ENCODE peak calls at places on chromosomes 6 and 20, in four cellular contexts. X is GM12878, T is HepG2, Q is HCT116. V is an unnamed sample.

GRCh38 chr6:113271437-113271836 is 585.7 kb upstream of the MARCKS start:
- DNase-seq in T (no peak), X (no peak), Q (no peak), V (no peak)

GRCh38 chr6:33160728-33161323 is 31.4 kb downstream of the COL11A2 start:
- DNase-seq in X (no peak), T (no peak), Q (peak), V (peak)

GRCh38 chr6:159761135-159761872 is 541 bp upstream of the ACAT2 start:
- DNase-seq in Q (no peak), X (no peak), T (peak), V (peak)

GRCh38 chr6:48765352-48765961 is 654.5 kb upstream of the PTCHD4 start:
- DNase-seq in Q (peak), X (no peak), T (peak), V (peak)

GRCh38 chr20:35700625-35701148 is 1.5 kb downstream of the ROMO1 start:
- DNase-seq in X (no peak), T (no peak), Q (no peak), V (no peak)

GRCh38 chr6:150072201-150072600 is 3.3 kb upstream of the ULBP3 start:
- DNase-seq in X (no peak), Q (peak), T (peak), V (no peak)

GRCh38 chr6:43772571-43773049 is 2.6 kb downstream of the VEGFA start:
- DNase-seq in X (no peak), Q (no peak), T (peak), V (peak)

GRCh38 chr6:112253505-112253841 is 894 bp downstream of the LAMA4 start:
- DNase-seq in T (no peak), Q (no peak), X (no peak), V (no peak)

GRCh38 chr6:125300992-125301434 is 754 bp downstream of the HDDC2 start:
- DNase-seq in X (no peak), T (no peak), Q (no peak), V (no peak)

GRCh38 chr6:166633732-166634535 is 6.9 kb upstream of the RPS6KA2 start:
- DNase-seq in Q (no peak), X (no peak), T (peak), V (no peak)

GRCh38 chr6:161132384-161132783 is 140.8 kb downstream of the MAP3K4 start:
- DNase-seq in X (no peak), Q (no peak), T (no peak), V (no peak)

GRCh38 chr6:93318127-93318526 is 101.2 kb downstream of the EPHA7 start:
- DNase-seq in Q (no peak), T (no peak), X (no peak), V (no peak)

GRCh38 chr20:53480913-53481312 is 112.7 kb downstream of the ZNF217 start:
- DNase-seq in Q (no peak), T (no peak), X (no peak), V (no peak)

GRCh38 chr6:158026901-158027589 is 45.4 kb downstream of the SYNJ2 start:
- DNase-seq in X (no peak), Q (no peak), T (no peak), V (no peak)

GRCh38 chr6:13581700-13582229 is 7.4 kb downstream of the SIRT5 start:
- DNase-seq in X (no peak), Q (no peak), T (no peak), V (no peak)

GRCh38 chr6:13577926-13578325 is 3.5 kb downstream of the SIRT5 start:
- DNase-seq in Q (no peak), T (no peak), X (no peak), V (no peak)

GRCh38 chr6:13575377-13575775 is 975 bp downstream of the SIRT5 start:
- DNase-seq in Q (no peak), T (no peak), X (no peak), V (no peak)

GRCh38 chr6:13576017-13576416 is 1.6 kb downstream of the SIRT5 start:
- DNase-seq in X (no peak), T (no peak), Q (no peak), V (no peak)

DNA sequence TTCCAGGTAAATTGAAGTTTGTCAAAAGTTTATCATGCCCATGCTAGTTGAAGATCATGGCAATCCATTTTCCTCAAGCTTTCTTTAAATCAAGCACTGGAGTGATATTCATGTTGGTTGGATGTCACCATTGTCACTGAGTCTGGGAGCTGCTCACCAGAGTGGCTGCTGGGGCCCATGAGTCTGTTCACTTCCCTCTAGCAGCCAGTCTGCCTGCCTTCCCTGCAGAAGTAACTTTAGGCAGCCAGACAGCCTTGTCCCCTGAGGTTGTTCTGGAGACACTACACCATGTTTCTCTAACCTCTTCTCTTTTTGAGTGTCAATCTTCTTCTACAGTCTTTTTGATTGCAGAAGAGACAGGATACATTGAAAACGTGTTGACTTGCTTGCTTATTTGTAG is 5.5 kb downstream of the SIRT5 start:
- DNase-seq in T (no peak), Q (no peak), X (no peak), V (no peak)
- TF ChIP-seq ATF3 in T (no peak), Q (no peak), X (no peak), V (no peak)

GRCh38 chr6:42619963-42620362 is 56.1 kb downstream of the UBR2 start:
- DNase-seq in Q (no peak), X (no peak), T (no peak), V (no peak)

GRCh38 chr6:42615518-42615917 is 51.7 kb downstream of the UBR2 start:
- DNase-seq in X (no peak), T (no peak), Q (no peak), V (no peak)

GRCh38 chr6:42618105-42618504 is 54.3 kb downstream of the UBR2 start:
- DNase-seq in X (no peak), T (no peak), Q (no peak), V (no peak)

GRCh38 chr6:42618686-42619085 is 54.9 kb downstream of the UBR2 start:
- DNase-seq in Q (no peak), T (no peak), X (no peak), V (no peak)

DNA sequence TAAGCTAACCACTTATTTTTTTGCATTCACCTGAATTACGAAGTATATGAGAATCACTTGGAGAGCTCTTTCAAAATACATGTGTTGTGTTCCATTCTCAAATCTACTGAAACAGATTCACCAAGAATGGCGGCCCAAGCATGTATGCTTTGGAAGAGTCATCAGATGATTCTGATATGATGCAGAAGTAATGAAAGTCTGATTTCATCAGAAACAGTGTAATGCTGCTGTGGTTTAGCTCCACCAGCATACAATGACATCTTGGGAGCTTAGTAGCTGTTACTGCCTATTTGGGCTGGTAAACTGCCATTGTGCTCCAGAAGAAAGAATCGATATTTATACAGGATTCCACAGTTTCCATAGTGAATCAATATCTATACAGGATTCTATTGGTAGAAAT is 52.9 kb downstream of the UBR2 start:
- DNase-seq in X (no peak), Q (no peak), T (no peak), V (no peak)
- TF ChIP-seq ATF3 in X (no peak), Q (no peak), T (no peak), V (no peak)

GRCh38 chr6:20541387-20541786 is 7.1 kb downstream of the CDKAL1 start:
- DNase-seq in T (no peak), X (no peak), Q (no peak), V (no peak)

GRCh38 chr6:20540683-20541082 is 6.4 kb downstream of the CDKAL1 start:
- DNase-seq in Q (no peak), T (peak), X (no peak), V (no peak)

GRCh38 chr6:20538131-20538662 is 3.9 kb downstream of the CDKAL1 start:
- DNase-seq in Q (no peak), T (no peak), X (no peak), V (no peak)

GRCh38 chr6:20539387-20539786 is 5.1 kb downstream of the CDKAL1 start:
- DNase-seq in T (no peak), X (no peak), Q (no peak), V (no peak)

DNA sequence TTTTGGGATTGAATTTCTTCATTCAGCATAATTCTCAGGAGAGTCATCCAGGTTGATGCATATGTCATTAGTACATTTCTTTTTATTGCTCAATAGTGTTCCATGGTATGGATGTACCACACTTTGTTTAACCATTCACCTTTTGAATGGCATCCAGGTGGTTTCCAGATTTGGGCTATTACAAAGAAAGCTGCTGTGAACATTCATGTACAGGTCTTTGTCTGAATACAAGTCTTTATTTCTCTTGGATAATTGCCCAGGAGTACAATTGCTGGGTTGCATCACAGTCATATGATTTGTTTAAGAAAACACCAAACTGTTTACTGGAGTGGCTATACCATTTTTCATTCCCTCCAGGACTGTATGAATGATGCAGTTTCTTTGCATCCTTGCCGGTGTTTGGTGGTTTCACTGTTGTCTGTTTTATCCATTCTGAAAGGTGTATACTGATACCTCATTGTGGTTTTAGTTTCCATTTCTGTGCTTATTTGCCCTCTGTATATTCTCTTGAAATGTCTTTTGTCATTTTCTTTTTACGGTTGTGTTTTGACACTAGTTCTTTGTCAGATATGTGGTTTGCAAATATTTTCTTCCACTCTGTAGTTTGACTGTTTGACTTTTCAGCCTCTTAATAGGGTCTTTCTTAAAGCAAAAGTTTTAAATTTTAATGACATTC is 8.8 kb downstream of the CDKAL1 start:
- DNase-seq in Q (no peak), X (peak), T (peak), V (no peak)
- TF ChIP-seq ATF3 in Q (no peak), X (no peak), T (no peak), V (no peak)

GRCh38 chr20:17391108-17391771 is 139.9 kb downstream of the BFSP1 start:
- DNase-seq in T (no peak), Q (no peak), X (no peak), V (no peak)
- TF ChIP-seq ATF3 in T (no peak), Q (no peak), X (no peak), V (no peak)

GRCh38 chr20:25623225-25623735 is 534 bp downstream of the NANP start:
- DNase-seq in Q (peak), X (peak), T (peak), V (peak)
- TF ChIP-seq ATF3 in Q (no peak), X (no peak), T (peak), V (no peak)

GRCh38 chr6:140208286-140208685 is 833.8 kb upstream of the CITED2 start:
- DNase-seq in X (no peak), Q (no peak), T (no peak), V (no peak)

GRCh38 chr6:140205795-140206593 is 831.5 kb upstream of the CITED2 start:
- DNase-seq in X (no peak), T (no peak), Q (no peak), V (no peak)

GRCh38 chr6:140201787-140202458 is 827.5 kb upstream of the CITED2 start:
- DNase-seq in T (no peak), X (no peak), Q (no peak), V (no peak)

GRCh38 chr6:140202964-140203363 is 828.5 kb upstream of the CITED2 start:
- DNase-seq in Q (no peak), X (no peak), T (no peak), V (no peak)

DNA sequence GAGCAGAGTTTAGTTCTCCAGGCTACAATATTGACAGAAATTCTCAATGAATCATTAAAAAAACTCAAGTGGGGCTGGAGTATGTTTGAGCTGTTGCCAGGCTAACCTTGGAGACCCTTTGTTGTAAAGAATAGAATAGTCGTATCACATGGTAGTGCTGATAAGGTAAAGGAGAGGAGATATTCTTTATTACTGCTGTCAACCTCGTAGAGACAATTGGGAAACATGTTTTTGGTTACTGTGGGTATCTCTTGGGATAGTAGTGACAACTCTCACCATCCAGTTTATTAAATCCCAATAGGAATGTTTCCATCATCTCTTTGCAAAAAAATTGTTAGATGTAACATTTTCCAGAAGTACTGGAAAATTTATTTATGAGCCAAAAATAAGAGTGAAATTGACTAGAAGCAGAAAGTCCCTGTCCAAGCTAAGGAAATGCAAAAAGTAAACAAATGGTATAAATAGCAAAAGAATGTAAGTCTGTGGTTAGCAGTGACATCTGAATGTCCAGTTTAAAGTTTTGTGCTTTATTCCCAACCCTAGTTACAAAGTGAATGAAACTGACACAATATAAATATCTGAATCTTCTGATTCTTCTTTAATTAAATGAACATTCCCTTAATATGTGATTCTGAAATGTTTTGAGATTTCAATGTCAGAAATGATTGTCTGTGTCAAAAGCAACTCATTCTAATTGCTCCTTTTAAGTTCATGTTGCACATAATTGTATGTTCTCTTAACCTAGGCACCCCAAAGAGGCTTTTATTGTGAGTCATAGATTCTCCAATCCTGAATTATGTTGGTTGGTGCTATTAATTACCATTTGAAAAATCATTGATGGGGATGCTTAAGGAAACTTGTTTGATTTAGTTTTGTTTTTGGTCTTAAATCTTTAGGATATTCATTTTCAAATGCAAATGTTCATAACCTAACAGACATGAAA is 829.4 kb upstream of the CITED2 start:
- DNase-seq in Q (no peak), T (no peak), X (no peak), V (no peak)
- TF ChIP-seq ATF3 in Q (no peak), T (no peak), X (no peak), V (no peak)